ENCODE peak calls at places on chromosome 6, in seven cellular contexts. F is fibroblast of the conjunctiva; W is CD4-positive, alpha-beta memory T cell; Q is astrocyte of the cerebellum; U is hypothalamus; K is stimulated activated CD4-positive, alpha-beta T cell treated with anti-CD3 and anti-CD28 coated beads, Interleukin-12 subunit alpha, Interleukin-12 subunit beta, amount 100 ng/mL, for 24 hours; M is Kasumi-1. I is an unnamed sample.

GRCh38 chr6:168247456-168248147 is 72.0 kb downstream of the DACT2 start:
- DNase-seq in F (no peak), W (no peak), Q (no peak), U (no peak), K (no peak), M (no peak), I (no peak)

GRCh38 chr6:136822051-136822378 is 377 bp upstream of the PEX7 start:
- DNase-seq in F (peak), W (no peak), Q (peak), U (no peak), K (peak), M (peak), I (no peak)

GRCh38 chr6:42374027-42374669 is 77.6 kb downstream of the TRERF1 start:
- DNase-seq in F (no peak), W (no peak), Q (no peak), U (no peak), K (no peak), M (peak), I (no peak)

GRCh38 chr6:7148100-7148822 is 40.5 kb downstream of the RREB1 start:
- DNase-seq in F (no peak), W (no peak), Q (no peak), U (no peak), K (no peak), M (no peak), I (no peak)

GRCh38 chr6:56062856-56063255 is 184.5 kb downstream of the COL21A1 start:
- DNase-seq in F (peak), W (no peak), Q (no peak), U (no peak), K (no peak), M (no peak), I (no peak)

GRCh38 chr6:85679445-85680123 is 36.9 kb upstream of the SYNCRIP start:
- DNase-seq in F (no peak), W (no peak), Q (no peak), U (no peak), K (no peak), M (peak), I (no peak)

GRCh38 chr6:72553531-72554202 is 68.2 kb upstream of the KCNQ5 start:
- DNase-seq in F (peak), W (no peak), Q (peak), U (no peak), K (no peak), M (no peak), I (no peak)

GRCh38 chr6:37209461-37210205 is 39.7 kb downstream of the PIM1 start:
- DNase-seq in F (no peak), W (peak), Q (no peak), U (no peak), K (no peak), M (no peak), I (no peak)

GRCh38 chr6:43263314-43264178 is 20.3 kb downstream of the TTBK1 start:
- DNase-seq in F (peak), W (peak), Q (peak), U (no peak), K (peak), M (peak), I (no peak)

GRCh38 chr6:11270030-11271027 is 37.9 kb upstream of the NEDD9 start:
- DNase-seq in F (no peak), W (no peak), Q (no peak), U (no peak), K (no peak), M (no peak), I (no peak)

GRCh38 chr6:148830614-148831013 is 83.8 kb downstream of the UST start:
- DNase-seq in F (no peak), W (no peak), Q (no peak), U (no peak), K (no peak), M (no peak), I (no peak)

GRCh38 chr6:71034578-71034977 is 77.7 kb upstream of the B3GAT2 start:
- DNase-seq in F (no peak), W (no peak), Q (no peak), U (no peak), K (no peak), M (no peak), I (no peak)